ENCODE peak calls at places on chromosomes 7 and 10, in six cellular contexts. One of them, this sample, is unnamed.

GRCh38 chr7:50335795-50336754 is 31.6 kb downstream of the IKZF1 start:
- DNase-seq in GM03348: no peak
- DNase-seq in ureter: no peak
- DNase-seq in H54: no peak
- DNase-seq in ascending aorta: no peak
- DNase-seq in Peyer's patch: peak; percentile 81
- DNase-seq in this sample: no peak

GRCh38 chr7:51867117-51867516 is 550.5 kb upstream of the COBL start:
- DNase-seq in GM03348: no peak
- DNase-seq in ureter: no peak
- DNase-seq in H54: no peak
- DNase-seq in ascending aorta: no peak
- DNase-seq in Peyer's patch: no peak
- DNase-seq in this sample: no peak

GRCh38 chr7:44762726-44763522 is 14.3 kb downstream of the ZMIZ2 start:
- DNase-seq in GM03348: no peak
- DNase-seq in ureter: no peak
- DNase-seq in H54: no peak
- DNase-seq in ascending aorta: no peak
- DNase-seq in Peyer's patch: no peak
- DNase-seq in this sample: no peak

GRCh38 chr10:21934307-21934706 is 69.2 kb downstream of the DNAJC1 start:
- DNase-seq in GM03348: no peak
- DNase-seq in ureter: no peak
- DNase-seq in H54: no peak
- DNase-seq in ascending aorta: no peak
- DNase-seq in Peyer's patch: no peak
- DNase-seq in this sample: no peak

GRCh38 chr7:157576415-157576814 is 239.6 kb downstream of the DNAJB6 start:
- DNase-seq in GM03348: no peak
- DNase-seq in ureter: peak; percentile 71
- DNase-seq in H54: no peak
- DNase-seq in ascending aorta: no peak
- DNase-seq in Peyer's patch: peak; percentile 78
- DNase-seq in this sample: no peak

GRCh38 chr7:122198581-122198980 is 54.5 kb upstream of the AASS start:
- DNase-seq in GM03348: no peak
- DNase-seq in ureter: no peak
- DNase-seq in H54: no peak
- DNase-seq in ascending aorta: no peak
- DNase-seq in Peyer's patch: no peak
- DNase-seq in this sample: no peak

GRCh38 chr10:97321807-97322195 is 2.7 kb downstream of the FRAT1 start:
- DNase-seq in GM03348: no peak
- DNase-seq in ureter: no peak
- DNase-seq in H54: no peak
- DNase-seq in ascending aorta: no peak
- DNase-seq in Peyer's patch: no peak
- DNase-seq in this sample: no peak

GRCh38 chr7:2811476-2812118 is 32.5 kb downstream of the GNA12 start:
- DNase-seq in GM03348: no peak
- DNase-seq in ureter: no peak
- DNase-seq in H54: no peak
- DNase-seq in ascending aorta: no peak
- DNase-seq in Peyer's patch: no peak
- DNase-seq in this sample: no peak

GRCh38 chr7:151711906-151712771 is 164.8 kb downstream of the PRKAG2 start:
- DNase-seq in GM03348: no peak
- DNase-seq in ureter: no peak
- DNase-seq in H54: peak; percentile 42
- DNase-seq in ascending aorta: no peak
- DNase-seq in Peyer's patch: no peak
- DNase-seq in this sample: no peak

GRCh38 chr7:381211-382117 is 91.5 kb downstream of the FOXL3 start:
- DNase-seq in GM03348: no peak
- DNase-seq in ureter: no peak
- DNase-seq in H54: no peak
- DNase-seq in ascending aorta: peak; percentile 53
- DNase-seq in Peyer's patch: peak; percentile 45
- DNase-seq in this sample: peak; percentile 64

GRCh38 chr10:128124813-128125403 is 1.3 kb downstream of the MKI67 start:
- DNase-seq in GM03348: no peak
- DNase-seq in ureter: no peak
- DNase-seq in H54: no peak
- DNase-seq in ascending aorta: no peak
- DNase-seq in Peyer's patch: no peak
- DNase-seq in this sample: no peak

GRCh38 chr10:35822316-35822715 is 180.2 kb upstream of the FZD8 start:
- DNase-seq in GM03348: peak; percentile 80
- DNase-seq in ureter: peak; percentile 69
- DNase-seq in H54: no peak
- DNase-seq in ascending aorta: peak; percentile 96
- DNase-seq in Peyer's patch: peak; percentile 51
- DNase-seq in this sample: no peak

GRCh38 chr10:3999642-4000041 is 214.6 kb upstream of the KLF6 start:
- DNase-seq in GM03348: no peak
- DNase-seq in ureter: no peak
- DNase-seq in H54: no peak
- DNase-seq in ascending aorta: no peak
- DNase-seq in Peyer's patch: no peak
- DNase-seq in this sample: no peak

GRCh38 chr7:47572101-47572460 is 9.8 kb downstream of the TNS3 start:
- DNase-seq in GM03348: no peak
- DNase-seq in ureter: peak; percentile 42
- DNase-seq in H54: no peak
- DNase-seq in ascending aorta: peak; percentile 80
- DNase-seq in Peyer's patch: no peak
- DNase-seq in this sample: no peak

GRCh38 chr7:122845286-122845685 is 41.0 kb downstream of the CADPS2 start:
- DNase-seq in GM03348: no peak
- DNase-seq in ureter: no peak
- DNase-seq in H54: no peak
- DNase-seq in ascending aorta: no peak
- DNase-seq in Peyer's patch: no peak
- DNase-seq in this sample: no peak

GRCh38 chr7:92404170-92404614 is 43.1 kb upstream of the GATAD1 start:
- DNase-seq in GM03348: no peak
- DNase-seq in ureter: no peak
- DNase-seq in H54: no peak
- DNase-seq in ascending aorta: no peak
- DNase-seq in Peyer's patch: peak; percentile 62
- DNase-seq in this sample: no peak

GRCh38 chr7:7426686-7427085 is 109.0 kb downstream of the COL28A1 start:
- DNase-seq in GM03348: no peak
- DNase-seq in ureter: no peak
- DNase-seq in H54: no peak
- DNase-seq in ascending aorta: no peak
- DNase-seq in Peyer's patch: no peak
- DNase-seq in this sample: no peak

GRCh38 chr10:91944880-91945630 is 21.5 kb downstream of the BTAF1 start:
- DNase-seq in GM03348: peak; percentile 16
- DNase-seq in ureter: no peak
- DNase-seq in H54: peak; percentile 16
- DNase-seq in ascending aorta: no peak
- DNase-seq in Peyer's patch: no peak
- DNase-seq in this sample: no peak

This sample was measured in type B pancreatic cell.